ENCODE peak calls at places on chromosomes 16 and 17, in five cellular contexts. H, E, F, S and D are unnamed samples.

GRCh38 chr16:86378128-86378527 is 132.2 kb upstream of the FOXF1 start:
- DNase-seq in E (no peak), F (no peak), H (no peak), S (no peak), D (no peak)

GRCh38 chr16:69424935-69425784 is 741 bp downstream of the CYB5B start:
- DNase-seq in F (no peak), H (no peak), S (no peak), E (no peak), D (no peak)

GRCh38 chr16:9195301-9195700 is 103.9 kb downstream of the HAPSTR1 start:
- DNase-seq in E (no peak), F (no peak), S (no peak), H (no peak), D (no peak)

GRCh38 chr16:15440852-15441251 is 6.5 kb downstream of the BMERB1 start:
- DNase-seq in S (peak), H (no peak), E (no peak), F (peak), D (peak)

GRCh38 chr16:12539185-12539929 is 264.3 kb downstream of the CPPED1 start:
- DNase-seq in S (peak), F (peak), H (no peak), E (no peak), D (peak)

GRCh38 chr17:80855196-80855967 is 136.3 kb upstream of the CHMP6 start:
- DNase-seq in E (no peak), S (no peak), F (no peak), H (no peak), D (no peak)

GRCh38 chr16:35724551-35724950 is 2265.1 kb downstream of the TP53TG3F start:
- DNase-seq in E (no peak), H (no peak), S (no peak), F (no peak), D (no peak)

GRCh38 chr16:789451-789850 is 1.0 kb downstream of the CHTF18 start:
- DNase-seq in S (no peak), E (no peak), F (no peak), H (no peak), D (no peak)

GRCh38 chr17:77423589-77424451 is 283.1 kb downstream of the SEC14L1 start:
- DNase-seq in H (peak), E (peak), F (peak), S (peak), D (peak)

GRCh38 chr17:79991924-79992656 is 43.6 kb downstream of the TBC1D16 start:
- DNase-seq in E (peak), F (no peak), H (peak), S (no peak), D (no peak)

DNA sequence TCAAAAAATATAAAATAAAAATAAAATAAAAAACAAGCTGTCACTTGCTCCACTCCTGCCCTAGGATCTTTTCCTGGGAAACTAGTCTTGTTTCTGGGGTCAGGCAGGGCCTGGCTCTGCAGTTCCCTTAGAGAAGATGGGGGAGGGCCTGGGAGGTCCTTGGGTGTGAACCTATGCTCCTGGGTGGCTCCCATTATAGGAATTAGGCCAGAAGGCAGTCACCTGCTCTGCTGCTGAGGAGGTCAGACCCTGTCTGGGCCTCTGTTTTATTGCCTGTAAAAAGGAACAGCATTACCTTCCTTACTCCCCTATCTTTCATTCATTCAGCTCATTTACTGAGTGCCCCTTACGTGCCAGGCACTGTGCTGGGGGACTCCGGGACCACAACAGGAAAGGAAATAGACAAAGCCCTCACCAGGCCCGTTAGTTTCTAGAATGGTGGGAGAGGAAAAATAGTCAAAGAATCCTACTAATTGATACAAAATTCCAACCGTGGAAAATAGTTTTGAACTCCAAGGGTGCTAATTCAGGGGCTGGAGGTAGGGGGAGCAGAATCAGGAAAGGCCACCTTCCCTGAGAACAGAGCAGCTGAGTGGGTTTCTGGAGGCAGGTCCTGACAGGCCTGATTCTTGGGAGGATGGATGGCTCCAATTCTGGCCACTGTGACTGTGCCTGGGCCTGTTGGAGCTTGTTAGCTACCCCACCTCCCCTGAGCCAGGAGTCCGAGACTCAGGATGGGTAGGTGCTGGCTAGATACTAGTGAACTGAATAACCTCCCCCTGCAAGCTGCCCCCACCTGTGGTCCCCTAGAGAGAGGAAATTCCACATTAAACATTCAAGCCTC is 1.3 kb upstream of the SLC46A1 start:
- DNase-seq in H (no peak), S (no peak), E (no peak), F (no peak), D (peak)
- TF ChIP-seq CTCF in H (no peak), S (no peak), E (no peak), F (no peak), D (peak)

GRCh38 chr16:2365895-2366294 is 25.4 kb upstream of the ABCA3 start:
- DNase-seq in S (peak), H (no peak), E (no peak), F (peak), D (peak)
- H3K4me3 ChIP-seq in S (no peak), H (no peak), E (no peak), F (no peak), D (no peak)

GRCh38 chr17:28318759-28319660 is at the start of gene TMEM97:
- DNase-seq in H (peak), S (peak), F (peak), E (peak), D (peak)
- TF ChIP-seq CTCF in H (no peak), S (peak), F (peak), E (peak), D (peak)

GRCh38 chr17:45130640-45131293 is 1.5 kb downstream of the PLCD3 start:
- DNase-seq in E (no peak), S (no peak), F (no peak), H (no peak), D (peak)

GRCh38 chr17:45129426-45129939 is 2.8 kb downstream of the PLCD3 start:
- DNase-seq in S (no peak), F (peak), E (no peak), H (no peak), D (peak)

GRCh38 chr17:45131294-45131615 is 1.1 kb downstream of the PLCD3 start:
- DNase-seq in F (no peak), H (no peak), S (no peak), E (no peak), D (no peak)

GRCh38 chr17:45128989-45129388 is 3.3 kb downstream of the PLCD3 start:
- DNase-seq in H (no peak), E (no peak), F (no peak), S (no peak), D (no peak)

GRCh38 chr17:45129940-45130639 is 2.2 kb downstream of the PLCD3 start:
- DNase-seq in S (no peak), E (no peak), F (no peak), H (no peak), D (peak)
- H3K4me3 ChIP-seq in S (no peak), E (no peak), F (peak), H (peak), D (no peak)

DNA sequence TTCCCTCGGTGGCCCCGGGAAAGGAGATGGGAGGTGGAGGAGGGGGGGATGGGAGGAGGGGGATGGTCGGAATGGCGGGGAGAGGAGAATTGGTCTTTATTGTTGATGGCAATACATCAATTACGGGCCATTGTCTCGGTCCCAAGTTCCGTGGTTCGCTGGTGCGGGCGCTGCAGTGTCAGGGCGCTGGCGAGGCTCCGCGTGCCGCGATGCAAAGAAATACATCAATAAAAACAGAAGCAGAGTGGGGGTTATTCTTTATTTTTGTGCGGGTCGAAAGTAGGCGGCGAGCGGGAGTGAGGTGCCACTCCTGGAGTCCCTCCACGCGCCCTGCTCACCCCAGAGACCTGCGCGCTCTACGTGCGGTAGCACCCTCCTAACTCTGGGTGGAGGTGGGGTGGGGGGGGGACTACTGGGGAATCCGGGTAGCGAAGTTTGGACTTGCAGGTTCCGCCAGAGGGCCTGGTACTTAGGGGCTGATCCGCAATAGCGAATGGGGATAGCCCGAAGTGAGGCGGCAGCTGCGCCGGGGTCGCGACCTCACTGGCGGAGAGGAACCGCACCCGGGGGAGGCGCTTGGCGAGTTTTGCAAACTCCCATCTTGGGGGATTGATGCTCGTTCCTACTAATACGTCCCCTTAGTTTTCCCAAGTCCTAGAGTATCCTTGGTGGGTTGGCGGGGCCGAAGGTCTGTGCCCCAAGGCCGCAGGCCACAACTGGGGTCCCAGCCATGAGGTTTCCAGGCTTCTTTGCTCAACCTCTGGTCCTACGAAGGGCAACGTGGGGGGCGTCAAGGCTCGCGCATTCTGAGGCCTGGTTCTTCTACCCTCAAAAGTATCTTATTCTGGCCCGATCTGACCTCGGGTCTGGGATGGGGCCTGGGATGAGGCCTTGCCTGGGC is 3.5 kb upstream of the SALL1 start:
- DNase-seq in S (no peak), F (no peak), H (no peak), E (no peak), D (no peak)
- TF ChIP-seq CTCF in S (no peak), F (no peak), H (no peak), E (no peak), D (no peak)